ENCODE peak calls at places on chromosomes 11 and 22, in ten cellular contexts. B is IMR-90; O is NCI-H2081; Y is Right ventricle myocardium superior; X is cerebellum; U is cardiac fibroblast; H is GF-D8; D is effector CD4-positive, alpha-beta T cell; F is foreskin fibroblast; J is nephron progenitor cell. A is an unnamed sample.

GRCh38 chr11:40816976-40817375 is 642.5 kb downstream of the LRRC4C start:
- DNase-seq in Y (no peak), H (no peak), X (no peak), O (no peak), D (no peak), B (no peak), F (no peak), U (no peak), J (no peak), A (no peak)

GRCh38 chr11:17379383-17380180 is 8.9 kb downstream of the KCNJ11 start:
- DNase-seq in O (no peak), H (no peak), D (no peak), Y (no peak), B (no peak), F (peak), J (no peak), X (no peak), U (no peak), A (no peak)

GRCh38 chr22:39556970-39557811 is 13.4 kb upstream of the CACNA1I start:
- DNase-seq in Y (no peak), X (peak), O (peak), D (no peak), F (peak), B (peak), J (peak), H (no peak), U (peak), A (no peak)

GRCh38 chr11:8070417-8071101 is 10.5 kb upstream of the TUB start:
- DNase-seq in H (no peak), Y (no peak), U (peak), F (peak), O (no peak), X (no peak), B (peak), J (no peak), D (no peak), A (no peak)

GRCh38 chr22:40679964-40680818 is 907 bp downstream of the MCHR1 start:
- DNase-seq in X (peak), Y (no peak), J (no peak), H (no peak), U (peak), B (peak), D (no peak), O (no peak), F (peak), A (no peak)

GRCh38 chr22:19039448-19039780 is 82.8 kb downstream of the DGCR2 start:
- DNase-seq in U (no peak), D (no peak), Y (no peak), X (no peak), J (no peak), B (no peak), O (no peak), H (no peak), F (no peak), A (no peak)

GRCh38 chr11:8248786-8249185 is 14.9 kb downstream of the LMO1 start:
- DNase-seq in B (no peak), H (no peak), O (no peak), X (no peak), Y (no peak), D (no peak), J (no peak), U (no peak), F (no peak), A (no peak)

GRCh38 chr22:43993072-43993760 is 30.9 kb upstream of the PARVB start:
- DNase-seq in D (peak), F (peak), O (peak), X (peak), B (peak), J (peak), Y (peak), H (no peak), U (peak), A (peak)

GRCh38 chr11:1193326-1194230 is 29.3 kb upstream of the MUC5B start:
- DNase-seq in B (no peak), D (no peak), H (no peak), F (no peak), U (no peak), Y (peak), O (no peak), X (no peak), J (no peak), A (no peak)

GRCh38 chr11:11332141-11332710 is 20.8 kb downstream of the CSNK2A3 start:
- DNase-seq in Y (no peak), F (no peak), D (no peak), U (no peak), X (no peak), O (no peak), J (no peak), B (no peak), H (no peak), A (no peak)

GRCh38 chr11:116144387-116144958 is 628.3 kb downstream of the BUD13 start:
- DNase-seq in O (no peak), J (no peak), X (no peak), D (no peak), U (no peak), H (no peak), B (no peak), F (no peak), Y (no peak), A (no peak)

GRCh38 chr11:8988329-8989234 is 15.2 kb downstream of the NRIP3 start:
- DNase-seq in O (no peak), X (no peak), J (no peak), Y (no peak), B (peak), H (no peak), U (peak), F (peak), D (no peak), A (no peak)

GRCh38 chr22:20061481-20061861 is 18.6 kb upstream of the DGCR8 start:
- DNase-seq in O (no peak), B (peak), X (no peak), U (peak), J (no peak), H (no peak), F (peak), D (no peak), Y (no peak), A (no peak)

GRCh38 chr22:50010676-50011446 is 1.7 kb downstream of the IL17REL start:
- DNase-seq in X (no peak), J (peak), D (peak), H (no peak), B (no peak), F (no peak), O (no peak), Y (peak), U (no peak), A (no peak)

GRCh38 chr11:65013130-65013691 is 749 bp upstream of the ARL2 start:
- DNase-seq in H (peak), U (peak), B (peak), J (peak), Y (no peak), X (peak), O (peak), F (peak), D (peak), A (peak)

GRCh38 chr11:2791521-2792375 is 92.0 kb upstream of the KCNQ1OT1 start:
- DNase-seq in H (no peak), U (no peak), F (no peak), Y (peak), B (no peak), X (no peak), D (no peak), O (no peak), J (peak), A (no peak)

GRCh38 chr11:2527621-2528291 is 82.9 kb downstream of the KCNQ1 start:
- DNase-seq in O (no peak), X (no peak), B (no peak), U (no peak), H (no peak), D (peak), Y (peak), J (peak), F (no peak), A (no peak)

GRCh38 chr11:64694821-64695365 is 28.1 kb downstream of the NRXN2 start:
- DNase-seq in U (no peak), O (peak), J (peak), X (no peak), D (no peak), Y (no peak), F (no peak), B (no peak), H (no peak), A (peak)

GRCh38 chr11:76903325-76903724 is 42.6 kb downstream of the ACER3 start:
- DNase-seq in D (no peak), O (no peak), X (no peak), U (no peak), B (no peak), H (no peak), J (no peak), Y (no peak), F (no peak), A (no peak)

GRCh38 chr11:37812281-37812880 is 1214.3 kb upstream of the RAG2 start:
- DNase-seq in H (no peak), F (no peak), Y (no peak), B (no peak), D (no peak), O (no peak), U (no peak), X (no peak), J (no peak), A (no peak)

GRCh38 chr22:38355275-38355674 is 38.0 kb upstream of the CSNK1E start:
- DNase-seq in X (no peak), O (no peak), U (no peak), D (no peak), J (no peak), F (no peak), H (no peak), Y (no peak), B (no peak), A (no peak)

GRCh38 chr11:59144096-59144495 is 1.4 kb downstream of the FAM111A start:
- DNase-seq in O (no peak), J (no peak), U (no peak), F (peak), H (no peak), B (peak), Y (no peak), X (no peak), D (no peak), A (no peak)

GRCh38 chr11:73268671-73269271 is 3.4 kb upstream of the P2RY6 start:
- DNase-seq in F (no peak), J (peak), X (no peak), O (no peak), Y (no peak), H (no peak), B (no peak), U (no peak), D (no peak), A (no peak)

GRCh38 chr11:131675489-131675888 is 305.1 kb downstream of the NTM start:
- DNase-seq in U (peak), J (no peak), F (no peak), O (no peak), D (no peak), Y (no peak), B (peak), X (no peak), H (no peak), A (no peak)

GRCh38 chr11:125978778-125979378 is 33.0 kb downstream of the VSIG10L2 start:
- DNase-seq in X (no peak), B (no peak), U (no peak), Y (no peak), J (no peak), H (no peak), F (no peak), D (no peak), O (no peak), A (no peak)

GRCh38 chr11:29120329-29120695 is 896.5 kb downstream of the KCNA4 start:
- DNase-seq in Y (no peak), F (no peak), X (no peak), H (no peak), D (no peak), J (no peak), U (no peak), O (no peak), B (no peak), A (no peak)

GRCh38 chr11:15638386-15638787 is 523.7 kb downstream of the INSC start:
- DNase-seq in F (no peak), X (no peak), B (no peak), Y (no peak), U (no peak), H (no peak), O (no peak), D (no peak), J (no peak), A (no peak)